ENCODE peak calls at places on chromosomes 2 and 18, in ten cellular contexts. Q is GM23338, R is neural progenitor cell, K is hepatocyte, G is fibroblast of lung, A is mammary epithelial cell, Y is PC-9, L is GM23248, H is MM.1S, Z is H1. P is an unnamed sample.

GRCh38 chr2:72893594-72894319 is 6.5 kb downstream of the SPR start:
- DNase-seq in Q (peak), R (peak), K (peak), G (peak), A (peak), Y (peak), L (peak), H (peak), Z (peak), P (peak)

GRCh38 chr2:132902626-132903025 is 232.6 kb upstream of the LYPD1 start:
- DNase-seq in Q (no peak), R (no peak), K (no peak), G (no peak), A (no peak), Y (no peak), L (no peak), H (no peak), Z (no peak), P (no peak)

GRCh38 chr2:56474412-56475158 is 290.8 kb downstream of the CCDC85A start:
- DNase-seq in Q (no peak), R (no peak), K (peak), G (peak), A (no peak), Y (no peak), L (peak), H (no peak), Z (no peak), P (no peak)

GRCh38 chr2:99926986-99927385 is 215.4 kb downstream of the AFF3 start:
- DNase-seq in Q (no peak), R (no peak), K (no peak), G (peak), A (peak), Y (no peak), L (peak), H (no peak), Z (no peak), P (no peak)

GRCh38 chr2:56130463-56131070 is 53.2 kb upstream of the CCDC85A start:
- DNase-seq in Q (peak), R (peak), K (peak), G (peak), A (peak), Y (peak), L (peak), H (peak), Z (no peak), P (peak)

GRCh38 chr2:54084600-54084999 is 30.8 kb upstream of the ACYP2 start:
- DNase-seq in Q (peak), R (no peak), K (peak), G (peak), A (peak), Y (no peak), L (peak), H (peak), Z (no peak), P (peak)

GRCh38 chr2:110816404-110817365 is 84.3 kb downstream of the ACOXL start:
- DNase-seq in Q (no peak), R (no peak), K (no peak), G (peak), A (peak), Y (no peak), L (peak), H (peak), Z (no peak), P (peak)

GRCh38 chr2:161250864-161251436 is 57.3 kb upstream of the PSMD14 start:
- DNase-seq in Q (peak), R (peak), K (peak), G (peak), A (peak), Y (no peak), L (peak), H (peak), Z (no peak), P (peak)

GRCh38 chr2:178273787-178274360 is 79.6 kb downstream of the OSBPL6 start:
- DNase-seq in Q (no peak), R (no peak), K (no peak), G (no peak), A (no peak), Y (no peak), L (no peak), H (no peak), Z (no peak), P (no peak)

GRCh38 chr2:136407952-136408318 is 290.0 kb upstream of the CXCR4 start:
- DNase-seq in Q (peak), R (no peak), K (no peak), G (no peak), A (peak), Y (no peak), L (no peak), H (no peak), Z (no peak), P (no peak)

GRCh38 chr18:3305354-3305762 is 43.4 kb downstream of the MYL12B start:
- DNase-seq in Q (no peak), R (no peak), K (no peak), G (peak), A (peak), Y (peak), L (peak), H (no peak), Z (no peak), P (peak)

GRCh38 chr2:197613509-197613987 is 61.8 kb downstream of the RFTN2 start:
- DNase-seq in Q (no peak), R (no peak), K (peak), G (no peak), A (no peak), Y (no peak), L (no peak), H (no peak), Z (no peak), P (peak)

GRCh38 chr18:3088444-3088843 is 75.5 kb upstream of the LPIN2 start:
- DNase-seq in Q (no peak), R (no peak), K (peak), G (no peak), A (peak), Y (no peak), L (no peak), H (no peak), Z (no peak), P (no peak)

DNA sequence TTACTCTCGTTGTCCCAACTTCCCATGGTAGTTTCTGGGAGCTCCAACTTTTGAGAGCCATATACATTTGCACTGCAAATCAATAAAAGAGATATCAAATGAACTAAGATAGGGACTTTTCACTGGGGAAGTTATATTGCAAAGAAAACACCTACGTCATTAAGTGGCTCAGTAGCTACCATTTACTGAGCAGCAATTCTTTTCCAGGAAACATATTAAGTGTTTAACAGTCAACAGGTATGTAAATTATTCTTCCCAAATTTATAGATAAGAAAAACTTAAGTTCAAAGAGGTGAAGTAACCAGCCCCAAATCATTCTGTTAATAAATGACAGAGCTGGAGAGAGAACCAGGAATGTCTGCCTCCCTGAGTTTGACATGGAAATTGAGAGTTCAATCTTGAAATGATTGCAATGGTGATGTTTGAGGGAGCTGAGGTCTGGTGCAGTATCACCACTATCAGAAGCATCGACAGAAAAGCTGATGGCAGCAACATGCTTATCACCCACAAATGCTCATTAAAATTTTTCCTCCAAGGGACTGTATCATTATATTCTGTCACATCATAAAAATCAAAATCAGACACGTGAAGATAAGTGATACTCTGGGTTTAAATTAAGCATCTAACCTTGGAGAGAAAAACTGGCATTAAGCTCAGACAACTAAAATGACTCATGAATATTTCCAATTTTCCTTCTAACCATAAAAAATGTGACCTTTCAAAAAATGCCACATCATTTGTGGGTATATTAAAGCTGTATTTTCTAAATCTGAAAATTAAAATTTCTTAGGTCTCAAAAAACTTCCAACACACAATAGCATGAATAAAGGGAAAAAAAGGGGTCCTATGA is 43.4 kb downstream of the GAREM1 start:
- DNase-seq in Q (no peak), R (no peak), K (no peak), G (peak), A (no peak), Y (no peak), L (peak), H (no peak), Z (no peak), P (no peak)
- H3K27ac ChIP-seq in Q (no peak), R (no peak), K (no peak), G (no peak), A (no peak), Y (no peak), L (peak), H (no peak), Z (no peak), P (no peak)

DNA sequence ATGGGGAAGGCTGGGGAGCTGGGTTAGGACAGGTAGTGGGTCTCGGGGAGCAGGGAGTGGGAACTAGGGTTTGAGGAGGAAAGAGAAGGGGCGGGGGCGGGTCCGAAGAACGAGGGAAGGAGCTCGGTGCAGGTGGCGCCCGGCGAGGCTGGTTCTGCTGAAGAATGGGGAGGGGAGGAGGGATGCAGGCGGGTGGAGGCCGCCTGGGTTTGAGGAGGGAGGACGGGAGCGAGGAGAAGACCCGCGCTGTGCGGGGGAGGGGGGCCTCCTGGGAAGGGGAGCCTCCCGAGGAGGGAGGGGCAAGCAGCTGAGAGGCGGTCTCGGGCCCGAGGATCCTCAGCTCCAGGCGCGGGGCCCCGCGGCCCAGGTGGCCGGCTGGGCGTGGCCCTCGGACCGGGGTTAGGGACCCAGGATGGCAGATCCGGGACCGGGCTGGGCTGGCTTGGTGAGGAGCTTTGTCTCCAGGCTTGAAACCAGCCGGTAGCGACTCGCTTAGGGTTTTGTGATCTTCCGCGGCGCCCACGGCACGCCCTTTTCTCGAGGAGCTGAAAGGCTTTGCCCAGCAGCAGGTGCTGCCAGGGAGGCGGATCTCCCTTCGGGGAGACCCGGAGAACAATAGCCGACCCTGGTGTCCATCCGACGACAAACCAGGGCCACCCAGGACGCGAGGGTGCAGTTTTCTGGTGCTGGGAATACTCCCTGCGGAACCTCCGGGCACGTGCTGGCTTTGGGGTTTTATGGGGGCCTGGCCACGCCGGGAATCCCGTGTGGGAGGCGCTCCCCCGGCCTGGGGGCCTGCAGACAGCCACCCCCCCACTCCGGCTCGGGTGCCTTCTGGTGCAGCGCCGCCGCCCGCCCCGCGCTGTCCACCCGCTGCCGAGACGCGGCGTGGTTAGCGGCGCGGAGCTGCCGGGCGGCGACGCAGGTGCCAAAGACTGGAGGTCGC is 1.4 kb downstream of the DPYSL5 start:
- DNase-seq in Q (peak), R (peak), K (peak), G (no peak), A (no peak), Y (no peak), L (no peak), H (no peak), Z (no peak), P (no peak)
- TF ChIP-seq EZH2 in Q (peak), R (no peak), K (peak), G (peak), A (no peak), Y (no peak), L (no peak), H (no peak), Z (no peak), P (no peak)

GRCh38 chr2:119225084-119225864 is 1.6 kb downstream of the STEAP3 start:
- DNase-seq in Q (peak), R (no peak), K (peak), G (no peak), A (no peak), Y (no peak), L (no peak), H (peak), Z (no peak), P (peak)
- H3K4me2 ChIP-seq in Q (peak), R (no peak), K (peak), G (peak), A (peak), Y (peak), L (no peak), H (no peak), Z (peak), P (peak)

GRCh38 chr18:74155276-74155675 is 7.0 kb downstream of the TIMM21 start:
- DNase-seq in Q (no peak), R (no peak), K (no peak), G (peak), A (no peak), Y (no peak), L (no peak), H (no peak), Z (no peak), P (no peak)

GRCh38 chr18:74153793-74154192 is 5.5 kb downstream of the TIMM21 start:
- DNase-seq in Q (no peak), R (no peak), K (no peak), G (peak), A (no peak), Y (no peak), L (no peak), H (no peak), Z (no peak), P (no peak)

GRCh38 chr18:74152906-74153305 is 4.6 kb downstream of the TIMM21 start:
- DNase-seq in Q (peak), R (no peak), K (no peak), G (no peak), A (no peak), Y (no peak), L (no peak), H (no peak), Z (no peak), P (no peak)

GRCh38 chr18:74152270-74152669 is 3.9 kb downstream of the TIMM21 start:
- DNase-seq in Q (no peak), R (no peak), K (no peak), G (no peak), A (no peak), Y (no peak), L (no peak), H (no peak), Z (no peak), P (no peak)

DNA sequence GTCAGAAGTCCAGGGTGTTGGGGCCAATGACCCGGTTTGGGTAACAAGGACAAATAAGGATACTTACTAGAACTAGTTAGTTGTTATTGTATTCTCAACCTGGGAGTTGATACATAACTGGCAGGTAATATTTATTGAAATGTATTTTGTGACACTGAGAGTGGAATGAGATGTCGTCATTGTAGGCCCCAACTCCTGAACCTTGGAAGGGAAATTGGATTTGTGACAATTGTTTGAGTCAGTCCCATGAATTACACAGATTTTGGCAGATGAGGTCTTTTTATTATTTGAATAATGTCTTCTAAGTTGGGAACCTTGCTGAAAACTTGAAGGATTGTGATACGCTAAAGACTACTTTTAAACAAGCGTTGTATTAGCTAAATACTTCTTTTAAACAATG is 5.1 kb downstream of the TIMM21 start:
- DNase-seq in Q (no peak), R (no peak), K (no peak), G (peak), A (no peak), Y (no peak), L (peak), H (no peak), Z (no peak), P (peak)
- H3K27ac ChIP-seq in Q (no peak), R (no peak), K (no peak), G (no peak), A (no peak), Y (no peak), L (no peak), H (no peak), Z (no peak), P (peak)

DNA sequence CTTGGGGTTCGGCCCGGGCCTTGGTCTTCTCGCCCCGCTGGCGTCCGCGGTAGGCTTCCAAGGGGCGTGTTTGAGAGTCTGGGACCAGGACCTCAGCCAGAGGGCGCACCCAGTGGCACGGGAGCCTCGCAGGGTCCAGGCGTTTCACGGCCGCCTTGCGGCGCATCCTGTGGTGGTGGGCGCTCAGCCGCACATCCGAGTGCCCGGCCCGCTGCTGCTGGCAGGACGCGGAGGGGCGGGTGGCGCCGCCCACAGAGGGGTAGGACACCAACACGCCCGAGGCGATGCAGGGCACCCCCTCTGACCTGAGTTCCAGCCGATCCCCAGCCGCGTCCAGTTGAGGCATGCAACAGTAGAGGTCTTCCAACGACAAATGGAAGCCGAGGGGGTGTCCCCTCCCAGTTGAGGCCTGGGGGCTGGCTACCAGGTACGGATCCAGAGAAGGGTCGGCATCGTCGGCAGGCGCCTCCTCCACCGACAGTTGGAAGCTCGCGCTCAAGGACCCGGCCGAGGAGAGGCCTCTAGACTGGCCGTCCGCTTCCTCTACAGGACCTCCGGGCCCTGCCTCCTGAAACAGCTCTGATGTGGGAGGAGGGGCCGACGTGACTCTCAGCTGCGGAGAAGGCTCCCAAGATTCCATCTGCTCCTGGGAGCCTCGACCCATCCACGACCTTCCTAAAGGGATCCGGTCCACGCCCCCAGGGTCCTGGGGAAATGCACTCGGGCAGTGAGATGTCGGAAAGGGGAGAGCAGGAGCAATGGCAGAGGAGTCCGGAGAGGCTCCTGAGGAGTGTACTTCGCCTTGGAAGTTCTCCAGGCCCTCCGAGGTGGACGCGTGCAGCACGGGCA is 6.3 kb downstream of the C2orf81 start:
- DNase-seq in Q (peak), R (no peak), K (no peak), G (peak), A (no peak), Y (no peak), L (peak), H (no peak), Z (no peak), P (no peak)
- TF ChIP-seq EZH2 in Q (no peak), R (no peak), K (no peak), G (no peak), A (no peak), Y (no peak), L (no peak), H (no peak), Z (no peak), P (no peak)

GRCh38 chr2:107091163-107091864 is 205.3 kb upstream of the ST6GAL2 start:
- DNase-seq in Q (no peak), R (no peak), K (no peak), G (peak), A (no peak), Y (no peak), L (no peak), H (no peak), Z (no peak), P (peak)
- H3K4me2 ChIP-seq in Q (no peak), R (no peak), K (no peak), G (no peak), A (no peak), Y (no peak), L (no peak), H (no peak), Z (no peak), P (peak)

GRCh38 chr2:199439094-199439493 is 18.6 kb downstream of the SATB2 start:
- DNase-seq in Q (peak), R (peak), K (no peak), G (no peak), A (no peak), Y (no peak), L (no peak), H (no peak), Z (no peak), P (no peak)

GRCh38 chr2:199441759-199442158 is 16.0 kb downstream of the SATB2 start:
- DNase-seq in Q (no peak), R (no peak), K (no peak), G (no peak), A (no peak), Y (no peak), L (no peak), H (no peak), Z (no peak), P (peak)

GRCh38 chr2:199442173-199442572 is 15.6 kb downstream of the SATB2 start:
- DNase-seq in Q (no peak), R (no peak), K (no peak), G (no peak), A (no peak), Y (no peak), L (no peak), H (no peak), Z (no peak), P (no peak)

GRCh38 chr2:199439542-199439941 is 18.2 kb downstream of the SATB2 start:
- DNase-seq in Q (no peak), R (no peak), K (no peak), G (peak), A (no peak), Y (no peak), L (no peak), H (no peak), Z (no peak), P (no peak)

DNA sequence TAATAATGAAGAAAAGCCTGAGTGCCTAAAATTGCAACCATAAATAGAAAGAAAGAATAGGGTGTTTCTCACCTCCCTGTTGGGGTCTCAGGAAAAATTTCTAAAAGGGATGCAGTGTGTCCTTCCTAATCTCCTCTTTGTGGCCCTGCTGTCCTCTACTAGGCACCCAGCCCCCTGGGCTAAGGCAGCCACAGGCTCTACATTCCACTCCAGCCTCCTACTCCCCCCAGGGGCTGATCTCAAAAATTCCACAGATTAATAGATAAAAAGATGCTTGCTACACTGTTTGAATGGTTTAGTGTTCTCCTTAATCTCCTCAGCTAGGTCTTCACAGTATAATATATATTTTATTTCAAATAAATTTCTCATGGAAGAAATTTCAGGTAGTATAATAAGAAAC is 17.6 kb downstream of the SATB2 start:
- DNase-seq in Q (no peak), R (no peak), K (no peak), G (no peak), A (no peak), Y (no peak), L (no peak), H (no peak), Z (no peak), P (no peak)
- H3K27ac ChIP-seq in Q (no peak), R (no peak), K (no peak), G (no peak), A (no peak), Y (no peak), L (no peak), H (no peak), Z (no peak), P (no peak)

DNA sequence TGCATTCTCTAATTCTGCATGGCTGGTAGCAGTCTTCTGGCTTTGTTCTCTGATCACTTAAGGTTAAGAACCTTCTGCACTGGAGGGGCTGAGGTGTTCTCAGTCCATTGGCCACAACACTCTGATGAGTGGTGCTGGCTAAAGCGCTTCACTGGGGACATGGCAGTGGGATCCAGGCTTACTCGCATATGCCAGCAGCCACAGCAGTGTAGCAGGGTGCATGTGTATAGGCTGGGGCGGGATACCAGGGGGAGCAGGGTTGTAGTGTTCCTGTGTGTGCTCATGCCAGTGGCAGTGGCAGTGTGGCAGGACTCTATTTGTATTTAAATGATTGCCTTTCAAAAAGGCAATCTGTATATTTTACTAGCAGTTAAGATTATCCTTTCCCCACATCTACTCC is 11.1 kb upstream of the TACR1 start:
- DNase-seq in Q (no peak), R (no peak), K (no peak), G (no peak), A (no peak), Y (no peak), L (no peak), H (no peak), Z (no peak), P (no peak)
- TF ChIP-seq EZH2 in Q (no peak), R (no peak), K (no peak), G (no peak), A (no peak), Y (no peak), L (no peak), H (no peak), Z (no peak), P (no peak)